ENCODE peak calls at places on chromosomes 3 and 15, in ten cellular contexts. Y, I, L, B, E, T, R, A, N and F are unnamed samples.

GRCh38 chr3:141289228-141289772 is 57.7 kb downstream of the PXYLP1 start:
- DNase-seq in Y (no peak), I (no peak), L (no peak), B (no peak), E (no peak), T (no peak), R (no peak), A (no peak), N (peak), F (no peak)

GRCh38 chr3:2098398-2099027 is at the start of gene CNTN4:
- DNase-seq in Y (peak), I (peak), L (peak), B (peak), E (peak), T (peak), R (no peak), A (no peak), N (peak), F (peak)

GRCh38 chr3:168341192-168341816 is 245.6 kb upstream of the GOLIM4 start:
- DNase-seq in Y (no peak), I (no peak), L (no peak), B (no peak), E (no peak), T (no peak), R (peak), A (no peak), N (no peak), F (no peak)

GRCh38 chr3:184780981-184781515 is 30.9 kb upstream of the VPS8 start:
- DNase-seq in Y (no peak), I (no peak), L (no peak), B (no peak), E (no peak), T (no peak), R (no peak), A (no peak), N (no peak), F (no peak)

GRCh38 chr3:46293991-46294833 is 52.0 kb downstream of the CCR3 start:
- DNase-seq in Y (no peak), I (no peak), L (no peak), B (no peak), E (no peak), T (no peak), R (no peak), A (no peak), N (no peak), F (no peak)

GRCh38 chr3:14258906-14259904 is 80.6 kb downstream of the LSM3 start:
- DNase-seq in Y (no peak), I (no peak), L (no peak), B (no peak), E (no peak), T (no peak), R (no peak), A (no peak), N (no peak), F (no peak)

GRCh38 chr3:14201881-14202684 is 23.5 kb downstream of the LSM3 start:
- DNase-seq in Y (no peak), I (no peak), L (no peak), B (no peak), E (no peak), T (no peak), R (no peak), A (no peak), N (no peak), F (no peak)

GRCh38 chr3:33868309-33868708 is 69.9 kb downstream of the PDCD6IP start:
- DNase-seq in Y (no peak), I (no peak), L (no peak), B (no peak), E (no peak), T (no peak), R (no peak), A (no peak), N (no peak), F (no peak)

GRCh38 chr3:189941679-189942078 is 179.0 kb downstream of the P3H2 start:
- DNase-seq in Y (no peak), I (no peak), L (no peak), B (no peak), E (no peak), T (no peak), R (peak), A (no peak), N (no peak), F (no peak)

GRCh38 chr3:19348929-19349564 is 200.7 kb downstream of the KCNH8 start:
- DNase-seq in Y (no peak), I (peak), L (peak), B (no peak), E (no peak), T (no peak), R (peak), A (no peak), N (no peak), F (no peak)

GRCh38 chr3:76096036-76096435 is 310.7 kb upstream of the ZNF717 start:
- DNase-seq in Y (no peak), I (no peak), L (no peak), B (no peak), E (no peak), T (no peak), R (peak), A (no peak), N (no peak), F (no peak)

GRCh38 chr3:71244153-71245051 is 339.1 kb downstream of the FOXP1 start:
- DNase-seq in Y (no peak), I (no peak), L (peak), B (no peak), E (no peak), T (peak), R (no peak), A (no peak), N (peak), F (no peak)

GRCh38 chr15:95822946-95823345 is 507.6 kb upstream of the NR2F2 start:
- DNase-seq in Y (no peak), I (no peak), L (no peak), B (no peak), E (no peak), T (no peak), R (no peak), A (no peak), N (no peak), F (no peak)

GRCh38 chr3:189808246-189809007 is 177.2 kb downstream of the TP63 start:
- DNase-seq in Y (no peak), I (no peak), L (no peak), B (no peak), E (peak), T (no peak), R (no peak), A (no peak), N (no peak), F (no peak)

GRCh38 chr3:31145062-31145461 is 250.6 kb upstream of the GADL1 start:
- DNase-seq in Y (no peak), I (no peak), L (no peak), B (no peak), E (no peak), T (no peak), R (no peak), A (no peak), N (no peak), F (no peak)

GRCh38 chr3:187210555-187211327 is 13.5 kb downstream of the RTP1 start:
- DNase-seq in Y (no peak), I (no peak), L (peak), B (no peak), E (no peak), T (no peak), R (no peak), A (no peak), N (no peak), F (no peak)

GRCh38 chr3:175338775-175339535 is 479.8 kb downstream of the NAALADL2 start:
- DNase-seq in Y (no peak), I (peak), L (peak), B (no peak), E (peak), T (peak), R (peak), A (no peak), N (no peak), F (peak)

GRCh38 chr15:83208357-83208661 is 686 bp upstream of the HDGFL3 start:
- DNase-seq in Y (no peak), I (no peak), L (peak), B (no peak), E (no peak), T (peak), R (peak), A (no peak), N (no peak), F (no peak)

GRCh38 chr15:79977431-79977940 is 6.5 kb upstream of the BCL2A1 start:
- DNase-seq in Y (no peak), I (peak), L (no peak), B (no peak), E (peak), T (peak), R (no peak), A (no peak), N (no peak), F (peak)

GRCh38 chr15:23447107-23447500 is at the start of gene GOLGA6L2:
- DNase-seq in Y (no peak), I (no peak), L (peak), B (no peak), E (no peak), T (no peak), R (peak), A (no peak), N (no peak), F (no peak)

GRCh38 chr3:119597548-119598288 is at the start of gene PLA1A:
- DNase-seq in Y (no peak), I (no peak), L (no peak), B (no peak), E (no peak), T (no peak), R (peak), A (no peak), N (no peak), F (no peak)

GRCh38 chr3:161264771-161265343 is 43.7 kb downstream of the NMD3 start:
- DNase-seq in Y (no peak), I (no peak), L (no peak), B (no peak), E (no peak), T (no peak), R (no peak), A (no peak), N (no peak), F (no peak)

GRCh38 chr15:69421498-69421897 is 7.3 kb downstream of the KIF23 start:
- DNase-seq in Y (no peak), I (no peak), L (no peak), B (no peak), E (no peak), T (no peak), R (no peak), A (no peak), N (no peak), F (no peak)

GRCh38 chr15:66580643-66581042 is 14.8 kb upstream of the LCTL start:
- DNase-seq in Y (peak), I (no peak), L (no peak), B (no peak), E (no peak), T (no peak), R (no peak), A (no peak), N (no peak), F (no peak)

GRCh38 chr3:10935846-10936631 is 56.5 kb upstream of the SLC6A1 start:
- DNase-seq in Y (no peak), I (no peak), L (no peak), B (no peak), E (no peak), T (no peak), R (no peak), A (peak), N (no peak), F (no peak)

GRCh38 chr3:169389925-169390253 is 273.6 kb downstream of the MECOM start:
- DNase-seq in Y (no peak), I (no peak), L (no peak), B (no peak), E (no peak), T (peak), R (no peak), A (no peak), N (no peak), F (no peak)
- H3K27ac ChIP-seq in Y (no peak), I (no peak), L (no peak), B (no peak), E (peak), T (peak), R (no peak), A (no peak), N (no peak), F (peak)

GRCh38 chr15:25832158-25832557 is 31.0 kb downstream of the ATP10A start:
- DNase-seq in Y (no peak), I (no peak), L (no peak), B (no peak), E (no peak), T (no peak), R (no peak), A (no peak), N (no peak), F (no peak)
- H3K27ac ChIP-seq in Y (no peak), I (no peak), L (no peak), B (no peak), E (no peak), T (peak), R (no peak), A (no peak), N (peak), F (peak)

GRCh38 chr15:31238369-31238768 is 88.3 kb upstream of the KLF13 start:
- DNase-seq in Y (no peak), I (no peak), L (no peak), B (no peak), E (no peak), T (no peak), R (no peak), A (no peak), N (no peak), F (no peak)

GRCh38 chr15:31236184-31237041 is 90.2 kb upstream of the KLF13 start:
- DNase-seq in Y (peak), I (peak), L (peak), B (no peak), E (peak), T (peak), R (peak), A (peak), N (peak), F (peak)

GRCh38 chr15:31234815-31235214 is 91.8 kb upstream of the KLF13 start:
- DNase-seq in Y (no peak), I (peak), L (no peak), B (no peak), E (no peak), T (no peak), R (no peak), A (no peak), N (no peak), F (no peak)

GRCh38 chr15:31237042-31237324 is 89.7 kb upstream of the KLF13 start:
- DNase-seq in Y (no peak), I (no peak), L (no peak), B (no peak), E (no peak), T (no peak), R (no peak), A (no peak), N (peak), F (peak)

GRCh38 chr15:31235298-31236183 is 91.1 kb upstream of the KLF13 start:
- DNase-seq in Y (peak), I (peak), L (no peak), B (no peak), E (no peak), T (peak), R (no peak), A (no peak), N (peak), F (peak)
- H3K27ac ChIP-seq in Y (peak), I (peak), L (no peak), B (peak), E (peak), T (peak), R (no peak), A (peak), N (peak), F (peak)

DNA sequence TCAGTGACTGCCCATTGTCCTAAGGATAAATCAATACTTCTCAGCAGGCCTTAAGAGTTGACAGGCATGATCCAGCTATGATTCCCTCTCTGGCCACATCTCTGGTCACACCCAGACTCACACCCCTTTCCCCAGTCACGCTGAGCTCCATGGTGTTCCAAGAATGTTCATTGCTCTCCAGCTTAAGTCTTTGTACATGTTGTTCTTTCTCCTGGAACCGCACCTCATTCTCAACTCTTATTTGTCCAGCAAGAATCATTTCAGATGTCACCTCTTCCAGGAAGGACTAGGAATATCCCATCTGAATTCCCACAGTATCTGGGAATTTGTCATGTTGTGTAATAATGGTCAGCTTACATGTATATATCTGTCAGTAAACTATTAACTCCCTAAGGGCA is 118.3 kb upstream of the GALNT15 start:
- DNase-seq in Y (no peak), I (peak), L (no peak), B (no peak), E (no peak), T (peak), R (no peak), A (no peak), N (no peak), F (no peak)
- H3K27ac ChIP-seq in Y (no peak), I (no peak), L (no peak), B (peak), E (peak), T (peak), R (no peak), A (peak), N (peak), F (peak)

DNA sequence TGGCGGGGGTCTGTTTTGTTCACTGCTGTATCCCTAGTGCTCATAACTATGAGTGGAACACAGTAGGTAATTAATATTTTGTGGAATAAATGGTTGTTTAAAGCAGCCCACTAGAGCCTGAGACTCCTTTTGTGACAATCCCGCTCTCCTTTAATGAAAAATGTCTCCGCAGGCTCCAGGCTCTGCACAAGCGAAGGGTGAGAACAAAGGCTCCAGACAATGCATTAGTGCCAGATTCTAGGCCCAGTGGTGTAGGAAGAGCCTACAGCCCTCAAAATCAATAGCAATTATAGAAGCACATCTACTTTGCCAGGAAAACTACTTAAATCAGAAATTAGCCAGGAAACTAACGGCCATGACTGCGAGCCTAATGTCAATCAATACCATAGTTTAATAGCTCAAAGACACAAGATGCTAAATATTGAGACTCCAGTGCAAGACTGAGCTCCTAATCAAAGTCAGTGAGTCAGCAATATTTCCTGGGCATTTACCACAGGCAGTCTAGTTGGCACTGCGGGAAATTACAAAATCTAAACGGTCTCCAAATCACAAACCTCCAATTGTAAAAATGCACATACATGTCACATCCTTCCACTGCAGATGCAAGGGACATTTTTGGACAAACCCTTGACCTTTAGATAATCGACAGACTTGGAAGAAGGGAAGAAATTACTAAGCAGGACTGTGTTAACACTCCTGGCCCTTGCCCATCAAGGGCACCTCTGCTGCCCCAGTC is 2.3 kb downstream of the ANXA2 start:
- DNase-seq in Y (no peak), I (no peak), L (no peak), B (no peak), E (no peak), T (no peak), R (no peak), A (no peak), N (no peak), F (no peak)
- H3K27ac ChIP-seq in Y (peak), I (no peak), L (no peak), B (peak), E (peak), T (peak), R (peak), A (no peak), N (peak), F (peak)

DNA sequence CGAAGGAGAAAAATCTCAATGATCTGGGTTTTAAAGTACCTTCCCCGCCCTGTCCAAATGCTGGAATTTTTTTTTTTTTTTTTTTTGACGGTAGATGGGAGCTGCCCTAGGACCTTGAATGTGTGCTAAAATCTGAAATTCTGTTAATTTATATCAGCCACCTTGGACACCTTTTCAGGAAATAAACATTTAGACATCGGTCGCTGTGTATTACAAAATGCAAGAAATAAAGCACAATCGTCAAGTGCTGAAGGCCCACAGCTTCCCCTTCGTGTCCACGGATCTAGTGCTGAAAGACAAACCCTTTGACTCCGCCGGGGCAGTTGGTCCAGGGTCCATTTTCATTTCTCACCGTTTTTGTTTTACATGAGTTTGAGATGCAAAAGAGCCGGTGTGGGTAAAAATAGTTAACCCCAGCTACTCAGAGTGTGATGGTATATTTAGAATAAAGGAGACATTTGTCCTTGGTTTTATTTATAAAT is 90.2 kb upstream of the CHD2 start:
- DNase-seq in Y (no peak), I (peak), L (peak), B (no peak), E (no peak), T (peak), R (peak), A (no peak), N (no peak), F (no peak)
- H3K27ac ChIP-seq in Y (peak), I (peak), L (peak), B (peak), E (peak), T (peak), R (peak), A (peak), N (peak), F (peak)

GRCh38 chr15:77486542-77487478 is 66.1 kb downstream of the HMG20A start:
- DNase-seq in Y (no peak), I (no peak), L (no peak), B (no peak), E (no peak), T (no peak), R (no peak), A (no peak), N (no peak), F (no peak)
- H3K27ac ChIP-seq in Y (peak), I (no peak), L (no peak), B (no peak), E (peak), T (no peak), R (no peak), A (no peak), N (peak), F (no peak)

GRCh38 chr15:36256258-36256825 is 323.1 kb upstream of the CDIN1 start:
- DNase-seq in Y (no peak), I (no peak), L (no peak), B (no peak), E (no peak), T (no peak), R (no peak), A (no peak), N (no peak), F (no peak)
- H3K27ac ChIP-seq in Y (no peak), I (no peak), L (no peak), B (no peak), E (no peak), T (no peak), R (no peak), A (no peak), N (no peak), F (no peak)